ENCODE peak calls at places on chromosomes 3 and 15, in four cellular contexts. One of them, this sample, is unnamed.

GRCh38 chr15:85571780-85572179 is 191.4 kb downstream of the AKAP13 start:
- DNase-seq in iris pigment epithelial cell: no peak
- DNase-seq in stimulated activated CD4-positive, alpha-beta T cell treated with anti-CD3 and anti-CD28 coated beads, TNF-alpha, amount 100 ng/mL, for 24 hours: no peak
- DNase-seq in DMS153: no peak
- DNase-seq in this sample: no peak

GRCh38 chr3:128426128-128426921 is 40.4 kb downstream of the DNAJB8 start:
- DNase-seq in DMS153: no peak
- DNase-seq in stimulated activated CD4-positive, alpha-beta T cell treated with anti-CD3 and anti-CD28 coated beads, TNF-alpha, amount 100 ng/mL, for 24 hours: peak; percentile 23
- DNase-seq in iris pigment epithelial cell: no peak
- DNase-seq in this sample: peak; percentile 69

GRCh38 chr15:84761534-84762190 is 13.3 kb downstream of the ZNF592 start:
- DNase-seq in DMS153: no peak
- DNase-seq in stimulated activated CD4-positive, alpha-beta T cell treated with anti-CD3 and anti-CD28 coated beads, TNF-alpha, amount 100 ng/mL, for 24 hours: no peak
- DNase-seq in iris pigment epithelial cell: peak; percentile 25
- DNase-seq in this sample: no peak

GRCh38 chr3:80068459-80068858 is 300.7 kb upstream of the ROBO1 start:
- DNase-seq in iris pigment epithelial cell: no peak
- DNase-seq in DMS153: no peak
- DNase-seq in stimulated activated CD4-positive, alpha-beta T cell treated with anti-CD3 and anti-CD28 coated beads, TNF-alpha, amount 100 ng/mL, for 24 hours: no peak
- DNase-seq in this sample: no peak

GRCh38 chr15:32100286-32100685 is 70.0 kb downstream of the CHRNA7 start:
- DNase-seq in iris pigment epithelial cell: no peak
- DNase-seq in stimulated activated CD4-positive, alpha-beta T cell treated with anti-CD3 and anti-CD28 coated beads, TNF-alpha, amount 100 ng/mL, for 24 hours: no peak
- DNase-seq in DMS153: no peak
- DNase-seq in this sample: no peak

GRCh38 chr3:112628038-112628437 is 12.9 kb downstream of the CCDC80 start:
- DNase-seq in DMS153: peak; percentile 95
- DNase-seq in stimulated activated CD4-positive, alpha-beta T cell treated with anti-CD3 and anti-CD28 coated beads, TNF-alpha, amount 100 ng/mL, for 24 hours: no peak
- DNase-seq in iris pigment epithelial cell: no peak
- DNase-seq in this sample: no peak

GRCh38 chr3:172904817-172905479 is 154.4 kb downstream of the ECT2 start:
- DNase-seq in stimulated activated CD4-positive, alpha-beta T cell treated with anti-CD3 and anti-CD28 coated beads, TNF-alpha, amount 100 ng/mL, for 24 hours: no peak
- DNase-seq in DMS153: no peak
- DNase-seq in iris pigment epithelial cell: no peak
- DNase-seq in this sample: no peak

GRCh38 chr15:30922469-30923311 is 19.0 kb downstream of the FAN1 start:
- DNase-seq in stimulated activated CD4-positive, alpha-beta T cell treated with anti-CD3 and anti-CD28 coated beads, TNF-alpha, amount 100 ng/mL, for 24 hours: no peak
- DNase-seq in iris pigment epithelial cell: peak; percentile 51
- DNase-seq in DMS153: no peak
- DNase-seq in this sample: peak; percentile 47

GRCh38 chr3:196914866-196915265 is 27.5 kb downstream of the NCBP2 start:
- DNase-seq in stimulated activated CD4-positive, alpha-beta T cell treated with anti-CD3 and anti-CD28 coated beads, TNF-alpha, amount 100 ng/mL, for 24 hours: no peak
- DNase-seq in DMS153: no peak
- DNase-seq in iris pigment epithelial cell: no peak
- DNase-seq in this sample: no peak

GRCh38 chr3:52934626-52935530 is 37.5 kb upstream of the STIMATE start:
- DNase-seq in DMS153: no peak
- DNase-seq in stimulated activated CD4-positive, alpha-beta T cell treated with anti-CD3 and anti-CD28 coated beads, TNF-alpha, amount 100 ng/mL, for 24 hours: peak; percentile 38
- DNase-seq in iris pigment epithelial cell: peak; percentile 72
- DNase-seq in this sample: peak; percentile 81